ENCODE peak calls at places on chromosomes 5 and 9, in four cellular contexts. One of them, this sample, is unnamed.

GRCh38 chr5:36788365-36788764 is 88.2 kb upstream of the NIPBL start:
- DNase-seq in aorta: no peak
- DNase-seq in ELR: no peak
- DNase-seq in GM04504: no peak
- DNase-seq in this sample: no peak

GRCh38 chr5:179758905-179759304 is 26.3 kb downstream of the MAML1 start:
- DNase-seq in aorta: no peak
- DNase-seq in ELR: no peak
- DNase-seq in GM04504: no peak
- DNase-seq in this sample: no peak

GRCh38 chr9:97518909-97519307 is 17.4 kb downstream of the TMOD1 start:
- DNase-seq in aorta: peak; percentile 85
- DNase-seq in ELR: peak; percentile 88
- DNase-seq in GM04504: peak; percentile 78
- DNase-seq in this sample: peak; percentile 91

GRCh38 chr5:151087475-151087874 is 6.6 kb upstream of the TNIP1 start:
- DNase-seq in aorta: peak; percentile 30
- DNase-seq in ELR: peak; percentile 48
- DNase-seq in GM04504: no peak
- DNase-seq in this sample: no peak

GRCh38 chr9:38017149-38017884 is 51.7 kb downstream of the SHB start:
- DNase-seq in aorta: peak; percentile 85
- DNase-seq in ELR: peak; percentile 87
- DNase-seq in GM04504: no peak
- DNase-seq in this sample: peak; percentile 93

GRCh38 chr9:124309665-124310064 is 51.9 kb downstream of the NEK6 start:
- DNase-seq in aorta: peak; percentile 89
- DNase-seq in ELR: peak; percentile 99
- DNase-seq in GM04504: peak; percentile 95
- DNase-seq in this sample: peak; percentile 98

GRCh38 chr9:131370638-131371037 is 23.2 kb upstream of the PRRC2B start:
- DNase-seq in aorta: no peak
- DNase-seq in ELR: no peak
- DNase-seq in GM04504: no peak
- DNase-seq in this sample: no peak

GRCh38 chr5:154395407-154396106 is 50.2 kb upstream of the SAP30L start:
- DNase-seq in aorta: no peak
- DNase-seq in ELR: peak; percentile 23
- DNase-seq in GM04504: no peak
- DNase-seq in this sample: no peak

GRCh38 chr5:111892949-111893348 is 136.0 kb upstream of the NREP start:
- DNase-seq in aorta: no peak
- DNase-seq in ELR: no peak
- DNase-seq in GM04504: peak; percentile 31
- DNase-seq in this sample: peak; percentile 58

This sample was measured in EH.